ENCODE peak calls at places on chromosomes 13 and 19, in five cellular contexts. K is mesenchymal stem cell, C is mesendoderm, A is MM.1S, H is kidney. R is an unnamed sample.

GRCh38 chr13:33375421-33375820 is 89.9 kb upstream of the STARD13 start:
- DNase-seq in K (no peak), C (peak; percentile 27), A (no peak), H (no peak), R (no peak)

GRCh38 chr19:41405776-41406175 is 8.2 kb downstream of the BCKDHA start:
- DNase-seq in K (no peak), C (no peak), A (no peak), H (no peak), R (no peak)

GRCh38 chr19:2315818-2316353 is 7.9 kb upstream of the LINGO3 start:
- DNase-seq in K (peak; percentile 59), C (peak; percentile 68), A (peak; percentile 32), H (no peak), R (peak; percentile 59)

GRCh38 chr13:65553328-65553727 is 1676.8 kb downstream of the PCDH9 start:
- DNase-seq in K (no peak), C (no peak), A (no peak), H (peak; percentile 41), R (no peak)

GRCh38 chr13:109145631-109146030 is 516.2 kb downstream of the MYO16 start:
- DNase-seq in K (peak; percentile 78), C (peak; percentile 65), A (peak; percentile 60), H (no peak), R (peak; percentile 35)

GRCh38 chr19:14544977-14545715 is 15.8 kb downstream of the TECR start:
- DNase-seq in K (no peak), C (no peak), A (no peak), H (peak; percentile 85), R (no peak)

GRCh38 chr13:110398564-110399507 is 91.8 kb downstream of the COL4A2 start:
- DNase-seq in K (peak; percentile 45), C (peak; percentile 67), A (no peak), H (no peak), R (no peak)

GRCh38 chr19:44927746-44928145 is 13.3 kb downstream of the APOC1 start:
- DNase-seq in K (peak; percentile 45), C (no peak), A (no peak), H (no peak), R (no peak)

GRCh38 chr19:18850560-18851375 is 19.0 kb downstream of the UPF1 start:
- DNase-seq in K (no peak), C (no peak), A (no peak), H (peak; percentile 76), R (no peak)

GRCh38 chr13:95455782-95456181 is 96.7 kb upstream of the CLDN10 start:
- DNase-seq in K (no peak), C (no peak), A (peak; percentile 28), H (no peak), R (no peak)

GRCh38 chr13:25501231-25501630 is 129.5 kb downstream of the ATP8A2 start:
- DNase-seq in K (no peak), C (no peak), A (no peak), H (no peak), R (no peak)

GRCh38 chr19:38070573-38070972 is 153.4 kb downstream of the DPF1 start:
- DNase-seq in K (peak; percentile 64), C (no peak), A (no peak), H (no peak), R (no peak)

GRCh38 chr19:37980419-37980975 is 73.5 kb downstream of the SIPA1L3 start:
- DNase-seq in K (no peak), C (no peak), A (no peak), H (no peak), R (no peak)

GRCh38 chr13:32663660-32664059 is 77.4 kb downstream of the PDS5B start:
- DNase-seq in K (no peak), C (no peak), A (no peak), H (no peak), R (no peak)

GRCh38 chr19:41638624-41639023 is 11.8 kb upstream of the CEACAM4 start:
- DNase-seq in K (no peak), C (no peak), A (no peak), H (peak; percentile 57), R (no peak)

GRCh38 chr13:42064259-42064658 is 15.8 kb downstream of the DGKH start:
- DNase-seq in K (peak; percentile 46), C (no peak), A (no peak), H (no peak), R (no peak)

GRCh38 chr19:862529-863304 is 3.3 kb downstream of the CFD start:
- DNase-seq in K (peak; percentile 60), C (peak; percentile 86), A (peak; percentile 73), H (peak; percentile 92), R (peak; percentile 74)

GRCh38 chr13:107518292-107518691 is 697.0 kb downstream of the LIG4 start:
- DNase-seq in K (peak; percentile 34), C (no peak), A (peak; percentile 15), H (no peak), R (no peak)

GRCh38 chr13:21672811-21673591 is 2.1 kb downstream of the FGF9 start:
- DNase-seq in K (no peak), C (no peak), A (no peak), H (peak; percentile 78), R (peak; percentile 31)

GRCh38 chr19:34241513-34242337 is 12.6 kb upstream of the GARRE1 start:
- DNase-seq in K (no peak), C (peak; percentile 88), A (no peak), H (no peak), R (peak; percentile 65)

GRCh38 chr13:29935309-29935981 is 85.0 kb upstream of the UBL3 start:
- DNase-seq in K (no peak), C (no peak), A (no peak), H (no peak), R (no peak)

GRCh38 chr19:6862673-6863078 is 24.7 kb upstream of the ADGRE1 start:
- DNase-seq in K (peak; percentile 62), C (peak; percentile 92), A (peak; percentile 92), H (peak; percentile 92), R (peak; percentile 87)

GRCh38 chr19:7920520-7921301 is 573 bp downstream of the SNAPC2 start:
- DNase-seq in K (peak; percentile 94), C (peak; percentile 95), A (peak; percentile 98), H (peak; percentile 100), R (peak; percentile 100)

GRCh38 chr19:51075998-51076397 is 6.7 kb downstream of the KLK14 start:
- DNase-seq in K (no peak), C (no peak), A (no peak), H (no peak), R (no peak)

GRCh38 chr13:51797664-51798488 is 6.1 kb downstream of the DHRS12 start:
- DNase-seq in K (peak; percentile 58), C (peak; percentile 94), A (peak; percentile 44), H (no peak), R (peak; percentile 42)

GRCh38 chr13:51794959-51795358 is 9.0 kb downstream of the DHRS12 start:
- DNase-seq in K (no peak), C (no peak), A (no peak), H (no peak), R (no peak)

GRCh38 chr13:51795419-51795818 is 8.5 kb downstream of the DHRS12 start:
- DNase-seq in K (no peak), C (peak; percentile 83), A (no peak), H (no peak), R (no peak)

GRCh38 chr13:51799261-51799660 is 4.7 kb downstream of the DHRS12 start:
- DNase-seq in K (no peak), C (no peak), A (no peak), H (no peak), R (no peak)

GRCh38 chr13:51793570-51794273 is 10.2 kb downstream of the DHRS12 start:
- DNase-seq in K (peak; percentile 85), C (peak; percentile 47), A (no peak), H (no peak), R (no peak)
- H3K27ac ChIP-seq in K (peak overlapping the region; percentile 27), C (no peak overlapping the region), A (no peak overlapping the region), H (no peak overlapping the region), R (no peak overlapping the region)

DNA sequence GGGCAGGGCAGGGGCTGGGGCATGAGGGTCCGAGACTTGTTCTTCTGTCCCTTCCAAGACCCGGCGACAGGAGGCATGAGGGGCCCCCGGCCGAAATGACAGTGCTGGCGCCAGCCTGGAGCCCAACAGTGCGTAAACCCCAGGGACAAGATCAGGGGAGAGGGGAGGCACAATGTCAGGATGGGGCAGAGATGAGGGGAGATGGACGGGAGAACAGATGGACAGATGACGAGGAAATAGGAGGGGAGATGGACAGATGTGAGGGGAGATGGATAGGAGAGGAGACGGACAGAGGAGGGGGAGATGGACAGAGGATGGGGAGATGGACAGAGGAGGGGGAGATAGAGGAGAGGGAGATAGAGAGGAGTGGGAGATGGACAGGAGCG is 523 bp downstream of the FLT3LG start:
- DNase-seq in K (no peak), C (no peak), A (no peak), H (no peak), R (no peak)
- H3K4me3 ChIP-seq in K (peak overlapping the region; percentile 84), C (no peak overlapping the region), A (peak overlapping the region; percentile 82), H (peak overlapping the region; percentile 39), R (peak overlapping the region; percentile 30)

GRCh38 chr13:40895715-40896184 is 106.3 kb downstream of the SLC25A15 start:
- DNase-seq in K (no peak), C (no peak), A (no peak), H (no peak), R (peak; percentile 53)

GRCh38 chr13:40895207-40895606 is 105.8 kb downstream of the SLC25A15 start:
- DNase-seq in K (no peak), C (no peak), A (no peak), H (no peak), R (peak; percentile 27)

DNA sequence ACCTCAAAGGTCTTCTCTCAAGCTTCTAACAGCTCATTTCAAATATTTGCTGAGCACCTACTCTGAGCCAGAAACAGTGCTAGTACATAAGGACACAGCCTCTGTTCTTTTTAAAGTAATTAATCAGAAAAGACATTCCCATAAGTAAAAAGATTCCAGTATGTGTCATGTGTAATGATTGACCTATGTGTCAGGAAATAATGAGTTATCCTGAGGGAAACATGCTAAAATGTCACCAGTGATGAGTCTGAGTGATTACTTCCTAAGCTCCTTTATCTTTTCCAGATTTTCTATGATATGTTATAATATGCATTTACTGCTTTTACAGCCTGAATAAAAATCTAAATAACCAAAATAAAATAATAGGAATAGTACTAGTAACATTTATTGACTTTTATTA is 107.6 kb downstream of the SLC25A15 start:
- DNase-seq in K (no peak), C (no peak), A (no peak), H (no peak), R (no peak)
- H3K9ac ChIP-seq in K (no peak overlapping the region), C (no peak overlapping the region), A (no peak overlapping the region), H (no peak overlapping the region), R (no peak overlapping the region)

GRCh38 chr19:12867120-12868099 is 13.8 kb downstream of the DNASE2 start:
- DNase-seq in K (peak; percentile 75), C (peak; percentile 93), A (no peak), H (peak; percentile 81), R (peak; percentile 71)

GRCh38 chr19:12864143-12864542 is 17.1 kb downstream of the DNASE2 start:
- DNase-seq in K (no peak), C (no peak), A (no peak), H (peak; percentile 6), R (no peak)

GRCh38 chr19:12866416-12867119 is 14.7 kb downstream of the DNASE2 start:
- DNase-seq in K (no peak), C (no peak), A (no peak), H (peak; percentile 64), R (no peak)

GRCh38 chr19:12865746-12866415 is 15.4 kb downstream of the DNASE2 start:
- DNase-seq in K (no peak), C (no peak), A (no peak), H (peak; percentile 66), R (no peak)

GRCh38 chr19:12864721-12865715 is 16.2 kb downstream of the DNASE2 start:
- DNase-seq in K (no peak), C (no peak), A (no peak), H (peak; percentile 68), R (no peak)
- H3K27ac ChIP-seq in K (no peak overlapping the region), C (no peak overlapping the region), A (no peak overlapping the region), H (no peak overlapping the region), R (no peak overlapping the region)

GRCh38 chr19:27795369-27795768 is 1417.6 kb downstream of the UQCRFS1 start:
- DNase-seq in K (no peak), C (no peak), A (no peak), H (no peak), R (no peak)
- H3K4me3 ChIP-seq in K (peak overlapping the region; percentile 97), C (no peak overlapping the region), A (no peak overlapping the region), H (no peak overlapping the region), R (no peak overlapping the region)

GRCh38 chr19:17293605-17294004 is 9.6 kb downstream of the ABHD8 start:
- DNase-seq in K (no peak), C (no peak), A (peak; percentile 2), H (no peak), R (no peak)
- H3K9ac ChIP-seq in K (no peak overlapping the region), C (no peak overlapping the region), A (no peak overlapping the region), H (no peak overlapping the region), R (no peak overlapping the region)

R was measured in colonic mucosa.